ENCODE peak calls at places on chromosomes 7 and 10, in six cellular contexts. V is cardiac muscle cell, S is endothelial cell, O is GM13977, C is fibroblast of the aortic adventitia, X is cardiac fibroblast. Y is an unnamed sample.

GRCh38 chr7:19665399-19666008 is 43.3 kb downstream of the POLR1F start:
- DNase-seq in C (peak), O (peak), V (peak), S (no peak), X (peak), Y (peak)

GRCh38 chr7:101947899-101948298 is 130.5 kb downstream of the CUX1 start:
- DNase-seq in C (peak), O (no peak), V (peak), X (peak), S (no peak), Y (no peak)

GRCh38 chr7:26625286-26625685 is 239.1 kb downstream of the SKAP2 start:
- DNase-seq in O (no peak), S (no peak), C (no peak), X (no peak), V (no peak), Y (no peak)

GRCh38 chr7:11665381-11665780 is 166.6 kb downstream of the THSD7A start:
- DNase-seq in S (no peak), C (no peak), V (no peak), X (no peak), O (no peak), Y (no peak)

GRCh38 chr10:29623797-29624196 is 11.0 kb downstream of the SVIL start:
- DNase-seq in V (no peak), S (no peak), C (peak), O (no peak), X (peak), Y (no peak)

GRCh38 chr7:100013328-100013676 is 2.1 kb upstream of the ZKSCAN1 start:
- DNase-seq in O (no peak), X (no peak), V (no peak), S (no peak), C (no peak), Y (no peak)

GRCh38 chr10:53697038-53697437 is 924.5 kb upstream of the MBL2 start:
- DNase-seq in S (no peak), X (no peak), C (no peak), V (no peak), O (no peak), Y (no peak)

GRCh38 chr7:134357486-134357885 is 40.8 kb upstream of the SLC35B4 start:
- DNase-seq in O (no peak), C (no peak), S (no peak), V (no peak), X (no peak), Y (peak)

GRCh38 chr7:372939-373791 is 83.2 kb downstream of the FOXL3 start:
- DNase-seq in S (no peak), V (no peak), O (no peak), X (no peak), C (no peak), Y (no peak)

GRCh38 chr10:99207340-99207739 is 28.3 kb downstream of the HPSE2 start:
- DNase-seq in V (no peak), X (no peak), O (no peak), C (no peak), S (no peak), Y (no peak)

GRCh38 chr10:74612195-74612594 is 214.2 kb upstream of the KAT6B start:
- DNase-seq in X (peak), O (no peak), C (peak), V (no peak), S (no peak), Y (peak)

GRCh38 chr7:96093435-96093834 is 228.5 kb downstream of the SLC25A13 start:
- DNase-seq in V (no peak), C (peak), X (peak), O (no peak), S (no peak), Y (peak)

GRCh38 chr7:38374507-38374906 is 101.1 kb upstream of the TARP start:
- DNase-seq in C (peak), V (peak), O (peak), S (peak), X (peak), Y (peak)

GRCh38 chr7:155259791-155260497 is 37.7 kb upstream of the INSIG1 start:
- DNase-seq in X (no peak), C (no peak), O (no peak), S (no peak), V (no peak), Y (no peak)

GRCh38 chr7:23106491-23106800 is 861 bp downstream of the KLHL7 start:
- DNase-seq in X (no peak), S (no peak), C (peak), V (peak), O (peak), Y (no peak)

GRCh38 chr10:62978417-62978955 is 154.6 kb upstream of the NRBF2 start:
- DNase-seq in X (no peak), C (peak), V (no peak), O (no peak), S (no peak), Y (no peak)

GRCh38 chr7:43639858-43640491 is 57.1 kb downstream of the STK17A start:
- DNase-seq in C (peak), V (peak), X (peak), O (no peak), S (no peak), Y (peak)

GRCh38 chr10:100562806-100563293 is 27.1 kb downstream of the HIF1AN start:
- DNase-seq in C (peak), O (no peak), V (peak), X (peak), S (peak), Y (peak)
- TF ChIP-seq CTCF in C (peak), O (peak), V (peak), X (peak), S (no peak), Y (peak)

GRCh38 chr10:22626784-22627183 is 87.6 kb downstream of the PIP4K2A start:
- DNase-seq in C (no peak), X (no peak), V (no peak), S (no peak), O (no peak), Y (no peak)
- TF ChIP-seq CTCF in C (no peak), X (no peak), V (no peak), S (no peak), O (no peak), Y (no peak)

GRCh38 chr7:86908948-86909347 is 150.5 kb downstream of the ELAPOR2 start:
- DNase-seq in S (peak), X (peak), O (no peak), V (peak), C (peak), Y (no peak)

GRCh38 chr7:86900886-86901285 is 158.6 kb downstream of the ELAPOR2 start:
- DNase-seq in O (no peak), C (no peak), S (no peak), V (no peak), X (no peak), Y (no peak)

GRCh38 chr7:86904949-86905834 is 154.3 kb downstream of the ELAPOR2 start:
- DNase-seq in S (peak), X (peak), O (peak), C (peak), V (no peak), Y (peak)
- TF ChIP-seq CTCF in S (peak), X (peak), O (peak), C (peak), V (peak), Y (peak)

GRCh38 chr10:121532465-121532864 is 65.8 kb downstream of the FGFR2 start:
- DNase-seq in C (no peak), X (no peak), V (no peak), S (no peak), O (no peak), Y (no peak)
- TF ChIP-seq CTCF in C (no peak), X (no peak), V (no peak), S (no peak), O (no peak), Y (no peak)

DNA sequence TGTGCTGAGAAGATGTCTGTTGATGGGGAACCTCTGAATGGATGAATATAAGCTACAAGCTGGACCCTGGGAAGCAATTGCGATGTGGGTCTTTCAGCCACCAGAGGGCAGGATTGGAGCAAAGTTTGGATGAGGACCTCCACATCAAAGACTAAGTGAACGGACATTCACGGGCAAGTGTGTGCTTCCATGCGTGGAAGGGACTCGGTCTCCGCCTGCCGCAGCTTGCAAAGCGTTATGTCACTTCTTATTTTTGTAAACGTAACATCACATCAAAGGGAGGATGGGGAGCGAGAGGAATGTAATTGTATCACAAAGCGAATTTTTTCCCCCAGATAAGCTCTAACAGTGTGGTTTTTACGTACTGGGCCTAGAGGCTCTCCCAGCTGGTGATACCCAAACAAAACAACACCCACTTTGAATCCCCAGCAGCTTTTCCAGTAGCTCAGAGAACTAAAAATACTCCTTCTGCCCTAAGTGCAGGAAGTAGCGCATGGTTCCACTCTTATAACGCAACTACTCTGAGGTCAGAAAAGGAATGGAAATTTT is 65.0 kb downstream of the VWA2 start:
- DNase-seq in V (peak), C (peak), X (peak), O (peak), S (peak), Y (peak)
- TF ChIP-seq CTCF in V (peak), C (peak), X (peak), O (peak), S (peak), Y (peak)

GRCh38 chr10:59304521-59305097 is 57.7 kb downstream of the FAM13C start:
- DNase-seq in X (no peak), O (no peak), C (no peak), S (no peak), V (no peak), Y (no peak)
- TF ChIP-seq CTCF in X (no peak), O (no peak), C (no peak), S (no peak), V (no peak), Y (no peak)

GRCh38 chr7:117872565-117873055 is 631 bp downstream of the CTTNBP2 start:
- DNase-seq in S (peak), V (peak), C (peak), X (no peak), O (peak), Y (no peak)

GRCh38 chr7:117873933-117874530 is 791 bp upstream of the CTTNBP2 start:
- DNase-seq in C (no peak), V (no peak), X (no peak), O (no peak), S (no peak), Y (no peak)

GRCh38 chr7:117873056-117873932 is at the start of gene CTTNBP2:
- DNase-seq in C (peak), O (peak), V (peak), X (peak), S (peak), Y (no peak)

GRCh38 chr7:117871778-117872538 is 1.3 kb downstream of the CTTNBP2 start:
- DNase-seq in S (peak), O (peak), C (peak), X (no peak), V (peak), Y (no peak)

GRCh38 chr7:117875566-117875965 is 2.3 kb upstream of the CTTNBP2 start:
- DNase-seq in X (no peak), O (no peak), S (peak), C (no peak), V (peak), Y (no peak)
- TF ChIP-seq CTCF in X (no peak), O (no peak), S (peak), C (peak), V (no peak), Y (no peak)

GRCh38 chr10:133276435-133277201 is at the start of gene ADAM8:
- DNase-seq in S (peak), X (no peak), C (no peak), V (peak), O (peak), Y (no peak)
- TF ChIP-seq CTCF in S (no peak), X (no peak), C (no peak), V (no peak), O (no peak), Y (no peak)

GRCh38 chr10:13960603-13961002 is 370.1 kb downstream of the FRMD4A start:
- DNase-seq in V (no peak), S (no peak), X (no peak), O (no peak), C (no peak), Y (no peak)

GRCh38 chr10:13956826-13957225 is 370.1 kb downstream of the PRPF18 start:
- DNase-seq in S (no peak), C (peak), X (peak), V (no peak), O (no peak), Y (no peak)

GRCh38 chr10:13955426-13955825 is 368.7 kb downstream of the PRPF18 start:
- DNase-seq in O (no peak), X (no peak), C (no peak), S (no peak), V (no peak), Y (no peak)

GRCh38 chr10:13959443-13960359 is 371.0 kb downstream of the FRMD4A start:
- DNase-seq in S (no peak), X (no peak), O (no peak), C (no peak), V (peak), Y (no peak)

DNA sequence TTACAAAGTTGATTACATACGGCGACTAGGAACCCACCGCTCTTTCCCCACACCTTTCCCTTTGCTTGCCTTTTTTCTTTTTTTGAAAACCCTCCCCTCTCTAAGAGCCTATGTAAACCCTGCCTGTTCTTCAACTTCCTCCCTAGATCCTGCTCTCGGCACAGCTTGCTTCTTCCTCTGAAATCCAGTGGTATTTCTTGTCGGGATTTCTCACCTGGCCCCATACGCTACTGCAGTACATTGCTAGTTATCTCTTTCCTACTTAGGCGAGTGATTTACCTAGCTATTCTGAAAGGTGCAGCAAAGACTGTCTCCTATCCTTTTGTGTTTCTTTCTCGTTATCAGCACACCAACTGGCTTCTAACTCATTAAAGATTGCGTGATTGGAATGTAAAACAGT is 371.1 kb downstream of the PRPF18 start:
- DNase-seq in S (no peak), X (no peak), C (no peak), V (no peak), O (no peak), Y (no peak)
- TF ChIP-seq CTCF in S (no peak), X (no peak), C (no peak), V (no peak), O (no peak), Y (no peak)

Y was measured in HFFc6.